ENCODE peak calls at places on chromosomes 1 and 21, in four cellular contexts. C is NCI-H460, E is left cardiac atrium, U is pancreas. A is an unnamed sample.

GRCh38 chr1:97712980-97713379 is 207.9 kb downstream of the DPYD start:
- DNase-seq in E (no peak), U (no peak), C (no peak), A (no peak)

GRCh38 chr1:64171797-64172281 is 31.6 kb upstream of the UBE2U start:
- DNase-seq in C (no peak), E (no peak), U (no peak), A (no peak)

GRCh38 chr1:155086856-155087535 is 8.4 kb downstream of the EFNA3 start:
- DNase-seq in C (no peak), E (no peak), U (no peak), A (no peak)

GRCh38 chr1:166270476-166271150 is 103.8 kb upstream of the FAM78B start:
- DNase-seq in C (no peak), U (no peak), E (no peak), A (no peak)

GRCh38 chr1:181936768-181937581 is 124.5 kb downstream of the ZNF648 start:
- DNase-seq in U (peak; percentile 67), C (peak; percentile 40), E (peak; percentile 30), A (peak; percentile 54)

GRCh38 chr1:85580046-85580411 is 532 bp upstream of the CCN1 start:
- DNase-seq in U (no peak), C (no peak), E (peak; percentile 31), A (no peak)

GRCh38 chr1:23423415-23424170 is 955 bp downstream of the TCEA3 start:
- DNase-seq in C (no peak), E (no peak), U (peak; percentile 90), A (no peak)

GRCh38 chr1:48547521-48547920 is 75.5 kb upstream of the SPATA6 start:
- DNase-seq in C (no peak), U (no peak), E (no peak), A (no peak)

GRCh38 chr1:115118086-115118485 is 28.8 kb upstream of the TSPAN2 start:
- DNase-seq in E (no peak), C (no peak), U (no peak), A (no peak)

GRCh38 chr1:154760469-154760933 is 109.6 kb downstream of the KCNN3 start:
- DNase-seq in E (peak; percentile 72), C (peak; percentile 45), U (peak; percentile 79), A (peak; percentile 83)

GRCh38 chr1:27071049-27071416 is 58.4 kb upstream of the TENT5B start:
- DNase-seq in E (no peak), U (peak; percentile 15), C (no peak), A (no peak)

GRCh38 chr1:14924012-14924452 is 229.5 kb upstream of the TMEM51 start:
- DNase-seq in C (peak; percentile 33), E (peak; percentile 85), U (peak; percentile 70), A (no peak)

GRCh38 chr1:175976865-175977642 is 230.0 kb downstream of the COP1 start:
- DNase-seq in U (no peak), E (no peak), C (no peak), A (no peak)

GRCh38 chr21:33403128-33403785 is at the start of gene IFNGR2:
- DNase-seq in E (peak; percentile 64), U (peak; percentile 33), C (no peak), A (peak; percentile 57)

GRCh38 chr1:24688621-24689195 is 45.6 kb downstream of the SRRM1 start:
- DNase-seq in C (peak; percentile 63), E (peak; percentile 79), U (peak; percentile 69), A (peak; percentile 26)

GRCh38 chr1:226404063-226404903 is 3.6 kb downstream of the PARP1 start:
- DNase-seq in E (no peak), U (no peak), C (no peak), A (no peak)

GRCh38 chr1:231781887-231782286 is 155.3 kb downstream of the DISC1 start:
- DNase-seq in U (no peak), C (no peak), E (no peak), A (no peak)

GRCh38 chr1:155051777-155052398 is 772 bp downstream of the ADAM15 start:
- DNase-seq in C (peak; percentile 17), U (peak; percentile 60), E (peak; percentile 84), A (peak; percentile 34)

GRCh38 chr1:30964706-30965105 is 56.1 kb upstream of the SDC3 start:
- DNase-seq in C (no peak), E (peak; percentile 33), U (no peak), A (no peak)

GRCh38 chr1:41698916-41699860 is 214.7 kb upstream of the EDN2 start:
- DNase-seq in E (peak; percentile 57), U (no peak), C (no peak), A (peak; percentile 19)

GRCh38 chr1:199778324-199778955 is 249.1 kb upstream of the NR5A2 start:
- DNase-seq in C (no peak), U (no peak), E (no peak), A (no peak)

GRCh38 chr1:234706199-234706598 is 96.2 kb upstream of the IRF2BP2 start:
- DNase-seq in E (no peak), U (no peak), C (no peak), A (no peak)

GRCh38 chr1:209198926-209199325 is 384.6 kb upstream of the CAMK1G start:
- DNase-seq in E (no peak), C (no peak), U (no peak), A (no peak)

GRCh38 chr1:187443939-187444338 is 615.2 kb downstream of the PLA2G4A start:
- DNase-seq in C (no peak), E (no peak), U (no peak), A (no peak)

GRCh38 chr1:77010937-77011336 is 143.7 kb downstream of the ST6GALNAC5 start:
- DNase-seq in U (no peak), E (no peak), C (no peak), A (no peak)

GRCh38 chr1:98387701-98388100 is 273.8 kb upstream of the SNX7 start:
- DNase-seq in E (no peak), C (no peak), U (no peak), A (no peak)

GRCh38 chr1:183807549-183808168 is 2.7 kb downstream of the RGL1 start:
- DNase-seq in C (no peak), U (no peak), E (peak; percentile 40), A (no peak)

A was measured in CD4-positive, CD25-positive, alpha-beta regulatory T cell.